ENCODE peak calls at places on chromosomes 4 and X, in six cellular contexts. M is Peyer's patch, J is osteoblast, S is uterus, P is neural progenitor cell, I is SK-N-SH. T is an unnamed sample.

GRCh38 chr4:88690355-88690754 is 7.3 kb downstream of the NAP1L5 start:
- DNase-seq in P (no peak), I (no peak), J (peak), M (no peak), S (no peak), T (peak)

GRCh38 chrX:102832661-102833060 is 104.4 kb upstream of the RAB40AL start:
- DNase-seq in S (no peak), I (peak), M (no peak), J (peak), P (peak), T (peak)

GRCh38 chr4:60737858-60738257 is 462.3 kb upstream of the ADGRL3 start:
- DNase-seq in S (no peak), P (no peak), I (no peak), J (no peak), M (no peak), T (peak)

GRCh38 chrX:153722704-153723350 is 1.4 kb downstream of the BCAP31 start:
- DNase-seq in J (peak), S (no peak), P (no peak), I (no peak), M (no peak), T (no peak)

GRCh38 chr4:36285784-36286480 is 4.5 kb downstream of the DTHD1 start:
- DNase-seq in P (no peak), J (no peak), S (no peak), M (peak), I (no peak), T (no peak)

GRCh38 chrX:119189586-119189985 is 46.5 kb upstream of the PGRMC1 start:
- DNase-seq in I (no peak), P (no peak), J (no peak), S (peak), M (no peak), T (peak)

GRCh38 chrX:69237228-69237627 is 72.0 kb upstream of the PJA1 start:
- DNase-seq in J (peak), M (peak), I (no peak), P (no peak), S (no peak), T (no peak)

GRCh38 chr4:165464813-165465381 is 86.1 kb downstream of the CPE start:
- DNase-seq in I (peak), M (peak), P (peak), S (no peak), J (peak), T (peak)

GRCh38 chr4:99811117-99811516 is 5.5 kb upstream of the DAPP1 start:
- DNase-seq in J (no peak), M (no peak), S (no peak), P (no peak), I (no peak), T (no peak)

GRCh38 chrX:107454302-107454701 is 4.8 kb downstream of the FRMPD3 start:
- DNase-seq in J (no peak), P (no peak), I (no peak), M (no peak), S (no peak), T (no peak)

GRCh38 chrX:73401591-73402266 is 45.1 kb upstream of the CDX4 start:
- DNase-seq in I (no peak), J (no peak), S (no peak), P (peak), M (no peak), T (no peak)

GRCh38 chr4:90002406-90003040 is 107.9 kb downstream of the MMRN1 start:
- DNase-seq in P (no peak), J (no peak), I (peak), M (no peak), S (no peak), T (no peak)

GRCh38 chr4:138055890-138056289 is 186.3 kb downstream of the SLC7A11 start:
- DNase-seq in I (no peak), P (no peak), J (peak), S (no peak), M (no peak), T (no peak)

GRCh38 chrX:96700625-96701024 is 16.0 kb downstream of the DIAPH2 start:
- DNase-seq in S (no peak), I (no peak), P (no peak), J (no peak), M (no peak), T (no peak)

DNA sequence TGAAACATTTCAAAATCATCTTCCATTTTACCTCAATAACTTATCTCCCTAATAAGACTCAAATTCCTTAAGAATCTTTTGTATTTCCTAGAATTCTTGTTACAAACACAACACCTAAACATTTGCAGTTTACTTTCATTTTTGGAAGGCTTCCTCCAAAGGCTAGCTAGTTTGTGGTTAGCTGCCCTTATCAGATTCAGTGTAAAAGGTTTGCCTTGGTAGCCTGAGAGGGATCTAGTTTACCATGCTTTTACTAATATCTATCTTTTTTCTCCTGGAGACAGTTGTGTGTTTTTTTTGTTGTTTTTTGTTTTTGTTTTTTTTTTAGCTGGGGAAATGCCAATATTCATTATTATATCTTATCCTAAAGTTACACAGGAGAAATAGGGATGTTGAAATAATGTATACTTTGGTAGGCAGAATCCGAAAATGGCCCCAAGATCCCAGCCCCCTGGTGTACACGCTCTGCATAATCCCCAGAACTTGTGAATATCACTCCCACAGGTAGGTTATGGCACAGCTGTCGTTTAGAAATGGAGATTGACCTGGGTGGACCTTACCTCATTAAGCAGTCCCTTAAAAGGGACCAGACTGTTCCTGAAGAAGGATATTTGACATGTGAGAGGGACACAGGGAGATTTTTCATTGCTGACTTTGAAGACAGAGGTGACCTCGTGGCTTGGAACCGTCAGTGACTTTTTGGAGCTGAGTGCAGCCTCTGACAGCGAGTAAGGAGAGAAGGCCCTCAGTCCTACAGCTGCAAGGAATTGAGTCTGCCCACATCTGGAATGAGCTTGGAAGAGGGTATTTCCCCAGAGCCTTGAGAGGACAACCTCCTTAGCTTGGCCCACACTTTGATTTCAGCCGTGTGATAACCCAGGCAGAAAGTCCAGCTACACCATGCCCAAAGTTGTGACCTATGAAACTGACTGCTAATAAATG is 33.4 kb downstream of the SEPTIN11 start:
- DNase-seq in S (no peak), I (no peak), M (no peak), J (no peak), P (no peak), T (peak)
- TF ChIP-seq CTCF in S (no peak), I (peak), M (peak), J (peak), P (no peak), T (peak)

GRCh38 chrX:117973175-117974075 is 143.2 kb downstream of the KLHL13 start:
- DNase-seq in M (no peak), S (no peak), J (no peak), I (peak), P (peak), T (no peak)
- H3K4me3 ChIP-seq in M (no peak), S (no peak), J (no peak), I (peak), P (no peak), T (no peak)

DNA sequence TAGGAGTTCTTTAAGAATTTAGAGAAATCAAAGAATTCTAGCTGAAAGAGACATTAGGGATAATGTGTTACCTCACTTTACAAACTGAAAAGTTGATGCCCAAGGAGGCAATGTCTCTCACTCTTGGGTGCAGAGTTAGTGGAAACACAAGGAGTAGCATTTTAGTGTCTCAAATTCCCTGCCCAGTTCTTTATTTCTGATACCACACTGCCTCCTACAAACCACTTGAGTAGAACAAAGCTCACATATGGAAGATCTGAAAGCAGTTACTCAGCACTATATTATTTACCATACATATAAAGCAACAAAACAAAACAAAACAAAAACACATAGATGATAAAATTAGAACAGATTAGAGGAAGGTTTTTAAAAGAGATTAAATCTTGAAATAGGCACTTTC is 124.2 kb downstream of the REELD1 start:
- DNase-seq in P (peak), S (no peak), I (no peak), M (no peak), J (no peak), T (peak)
- TF ChIP-seq CTCF in P (peak), S (no peak), I (peak), M (peak), J (no peak), T (no peak)

DNA sequence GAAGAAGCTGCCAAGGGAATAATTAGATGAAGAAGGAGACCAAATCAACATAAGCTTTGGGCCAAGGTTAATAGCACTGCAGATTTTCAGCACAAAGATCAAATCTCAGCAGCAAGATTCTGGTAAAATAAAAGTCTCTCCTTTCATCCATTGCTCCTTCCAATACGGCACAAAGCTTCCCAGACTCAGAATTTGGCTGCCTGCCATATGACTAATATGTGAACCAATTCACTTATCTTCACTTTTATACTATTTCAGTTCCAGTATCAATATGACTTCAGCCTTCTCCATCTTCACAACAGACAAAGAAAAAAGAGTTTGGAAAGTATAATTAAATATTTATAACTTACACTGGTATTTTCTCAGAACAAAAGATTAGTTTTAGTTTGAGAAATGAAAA is 978.3 kb upstream of the GRID2 start:
- DNase-seq in P (no peak), S (no peak), J (no peak), I (peak), M (peak), T (peak)
- H3K4me3 ChIP-seq in P (no peak), S (no peak), J (no peak), I (no peak), M (no peak), T (no peak)

GRCh38 chr4:67714955-67715354 is 14.0 kb upstream of the UBA6 start:
- DNase-seq in M (no peak), J (no peak), S (no peak), P (no peak), I (no peak), T (no peak)
- TF ChIP-seq CTCF in M (no peak), J (no peak), S (no peak), P (peak), I (no peak), T (peak)

GRCh38 chr4:1002131-1002630 is 9.0 kb upstream of the SLC26A1 start:
- DNase-seq in M (peak), S (peak), J (no peak), I (no peak), P (peak), T (peak)
- H3K4me3 ChIP-seq in M (no peak), S (no peak), J (no peak), I (no peak), P (peak), T (no peak)

GRCh38 chr4:163595590-163595989 is 101.1 kb downstream of the TMA16 start:
- DNase-seq in M (no peak), S (no peak), I (no peak), J (no peak), P (no peak), T (no peak)
- TF ChIP-seq CTCF in M (no peak), S (no peak), I (no peak), J (no peak), P (no peak), T (no peak)

GRCh38 chrX:109624641-109625311 is at the start of gene KCNE5:
- DNase-seq in M (no peak), S (no peak), I (peak), J (no peak), P (peak), T (no peak)
- H3K4me3 ChIP-seq in M (no peak), S (peak), I (no peak), J (no peak), P (peak), T (peak)

DNA sequence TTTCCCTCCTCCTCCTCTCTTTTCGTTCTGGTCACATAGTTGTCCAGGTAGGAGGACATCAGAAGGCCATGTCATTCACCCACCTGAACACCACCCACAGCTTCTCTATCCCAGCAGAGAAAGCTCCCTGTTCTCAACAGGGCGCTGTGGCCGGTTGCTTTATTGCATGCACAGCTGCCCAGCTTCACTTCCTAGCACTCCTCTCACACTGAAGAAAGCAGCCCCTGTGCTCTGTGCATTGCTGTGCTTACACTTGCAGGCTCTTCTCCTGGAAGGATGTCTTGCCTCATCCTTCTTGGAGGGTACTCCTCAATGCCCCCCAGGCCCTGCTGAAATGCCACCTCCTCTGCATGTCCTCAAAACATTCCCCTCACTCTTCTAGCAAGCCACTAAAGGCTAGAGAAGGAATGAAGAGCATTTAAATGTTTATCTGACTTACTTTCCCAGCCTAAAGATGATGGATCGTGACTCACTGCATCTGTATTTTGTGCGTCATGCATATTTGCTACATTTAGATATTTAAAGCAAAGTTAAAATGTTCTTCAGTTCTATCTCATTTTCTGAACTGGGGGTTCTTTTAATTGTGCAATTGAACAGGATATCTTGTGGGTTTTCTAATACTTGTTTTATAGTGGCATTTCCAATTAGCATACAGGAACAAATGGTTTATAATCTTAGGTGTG is 186.4 kb upstream of the PUDP start:
- DNase-seq in I (no peak), P (no peak), M (no peak), S (no peak), J (peak), T (peak)
- TF ChIP-seq CTCF in I (no peak), P (no peak), M (no peak), S (no peak), J (no peak), T (no peak)